ENCODE peak calls at places on chromosome 6, in four cellular contexts. One of them, this sample, is unnamed.

GRCh38 chr6:25717856-25718740 is 36.4 kb upstream of the SLC17A4 start:
- DNase-seq in NCI-H1092 treated with DMSO at 0.1 percent for 48 hours: peak
- DNase-seq in mammary epithelial cell: no peak
- DNase-seq in HEK293T: peak
- DNase-seq in this sample: peak

GRCh38 chr6:2178125-2178524 is 67.3 kb downstream of the GMDS start:
- DNase-seq in HEK293T: no peak
- DNase-seq in mammary epithelial cell: no peak
- DNase-seq in NCI-H1092 treated with DMSO at 0.1 percent for 48 hours: no peak
- DNase-seq in this sample: no peak

GRCh38 chr6:139490482-139490881 is 116.0 kb upstream of the CITED2 start:
- DNase-seq in NCI-H1092 treated with DMSO at 0.1 percent for 48 hours: no peak
- DNase-seq in mammary epithelial cell: no peak
- DNase-seq in HEK293T: no peak
- DNase-seq in this sample: no peak

GRCh38 chr6:38283734-38284362 is 355.9 kb downstream of the BTBD9 start:
- DNase-seq in NCI-H1092 treated with DMSO at 0.1 percent for 48 hours: no peak
- DNase-seq in HEK293T: no peak
- DNase-seq in mammary epithelial cell: peak
- DNase-seq in this sample: no peak

GRCh38 chr6:97714772-97715171 is 431.8 kb upstream of the MMS22L start:
- DNase-seq in NCI-H1092 treated with DMSO at 0.1 percent for 48 hours: no peak
- DNase-seq in mammary epithelial cell: no peak
- DNase-seq in HEK293T: no peak
- DNase-seq in this sample: no peak

GRCh38 chr6:34795836-34796425 is 4.0 kb downstream of the BLTP3A start:
- DNase-seq in NCI-H1092 treated with DMSO at 0.1 percent for 48 hours: no peak
- DNase-seq in mammary epithelial cell: no peak
- DNase-seq in HEK293T: no peak
- DNase-seq in this sample: no peak

GRCh38 chr6:3484240-3484639 is 27.4 kb upstream of the SLC22A23 start:
- DNase-seq in HEK293T: no peak
- DNase-seq in NCI-H1092 treated with DMSO at 0.1 percent for 48 hours: no peak
- DNase-seq in mammary epithelial cell: peak
- DNase-seq in this sample: no peak

GRCh38 chr6:33621396-33622388 is 570 bp downstream of the ITPR3 start:
- DNase-seq in NCI-H1092 treated with DMSO at 0.1 percent for 48 hours: peak
- DNase-seq in HEK293T: no peak
- DNase-seq in mammary epithelial cell: peak
- DNase-seq in this sample: peak

GRCh38 chr6:56040271-56040670 is 164.9 kb upstream of the BMP5 start:
- DNase-seq in HEK293T: no peak
- DNase-seq in NCI-H1092 treated with DMSO at 0.1 percent for 48 hours: no peak
- DNase-seq in mammary epithelial cell: peak
- DNase-seq in this sample: no peak

GRCh38 chr6:158459726-158460125 is 100.2 kb upstream of the TMEM181 start:
- DNase-seq in NCI-H1092 treated with DMSO at 0.1 percent for 48 hours: no peak
- DNase-seq in HEK293T: no peak
- DNase-seq in mammary epithelial cell: peak
- DNase-seq in this sample: no peak

GRCh38 chr6:21731411-21732031 is 138.0 kb downstream of the SOX4 start:
- DNase-seq in NCI-H1092 treated with DMSO at 0.1 percent for 48 hours: no peak
- DNase-seq in mammary epithelial cell: peak
- DNase-seq in HEK293T: no peak
- DNase-seq in this sample: no peak

GRCh38 chr6:15249371-15250019 is 3.6 kb downstream of the JARID2 start:
- DNase-seq in HEK293T: no peak
- DNase-seq in NCI-H1092 treated with DMSO at 0.1 percent for 48 hours: no peak
- DNase-seq in mammary epithelial cell: no peak
- DNase-seq in this sample: no peak

GRCh38 chr6:39453236-39453635 is 130.7 kb upstream of the KCNK16 start:
- DNase-seq in HEK293T: no peak
- DNase-seq in mammary epithelial cell: no peak
- DNase-seq in NCI-H1092 treated with DMSO at 0.1 percent for 48 hours: no peak
- DNase-seq in this sample: no peak

GRCh38 chr6:117237561-117237960 is 27.8 kb upstream of the VGLL2 start:
- DNase-seq in HEK293T: no peak
- DNase-seq in NCI-H1092 treated with DMSO at 0.1 percent for 48 hours: no peak
- DNase-seq in mammary epithelial cell: peak
- DNase-seq in this sample: no peak

GRCh38 chr6:113299526-113299925 is 557.6 kb upstream of the MARCKS start:
- DNase-seq in HEK293T: no peak
- DNase-seq in mammary epithelial cell: no peak
- DNase-seq in NCI-H1092 treated with DMSO at 0.1 percent for 48 hours: peak
- DNase-seq in this sample: no peak

GRCh38 chr6:14091329-14091978 is 26.1 kb upstream of the CD83 start:
- DNase-seq in HEK293T: no peak
- DNase-seq in mammary epithelial cell: no peak
- DNase-seq in NCI-H1092 treated with DMSO at 0.1 percent for 48 hours: no peak
- DNase-seq in this sample: no peak

GRCh38 chr6:144134737-144135136 is 15.6 kb upstream of the STX11 start:
- DNase-seq in mammary epithelial cell: no peak
- DNase-seq in HEK293T: no peak
- DNase-seq in NCI-H1092 treated with DMSO at 0.1 percent for 48 hours: no peak
- DNase-seq in this sample: no peak

GRCh38 chr6:11795403-11795802 is 16.8 kb upstream of the ADTRP start:
- DNase-seq in HEK293T: no peak
- DNase-seq in mammary epithelial cell: no peak
- DNase-seq in NCI-H1092 treated with DMSO at 0.1 percent for 48 hours: no peak
- DNase-seq in this sample: no peak

GRCh38 chr6:24719125-24719931 is at the start of gene C6orf62:
- DNase-seq in mammary epithelial cell: peak
- DNase-seq in NCI-H1092 treated with DMSO at 0.1 percent for 48 hours: no peak
- DNase-seq in HEK293T: peak
- DNase-seq in this sample: no peak

GRCh38 chr6:4610256-4610655 is 165.9 kb upstream of the CDYL start:
- DNase-seq in mammary epithelial cell: peak
- DNase-seq in HEK293T: no peak
- DNase-seq in NCI-H1092 treated with DMSO at 0.1 percent for 48 hours: no peak
- DNase-seq in this sample: no peak

GRCh38 chr6:14724546-14724945 is 521.3 kb upstream of the JARID2 start:
- DNase-seq in mammary epithelial cell: no peak
- DNase-seq in HEK293T: no peak
- DNase-seq in NCI-H1092 treated with DMSO at 0.1 percent for 48 hours: no peak
- DNase-seq in this sample: no peak

GRCh38 chr6:159913862-159914564 is 23.2 kb downstream of the MAS1 start:
- DNase-seq in mammary epithelial cell: no peak
- DNase-seq in NCI-H1092 treated with DMSO at 0.1 percent for 48 hours: no peak
- DNase-seq in HEK293T: no peak
- DNase-seq in this sample: no peak

GRCh38 chr6:160929831-160930230 is 61.7 kb upstream of the MAP3K4 start:
- DNase-seq in NCI-H1092 treated with DMSO at 0.1 percent for 48 hours: no peak
- DNase-seq in mammary epithelial cell: no peak
- DNase-seq in HEK293T: no peak
- DNase-seq in this sample: no peak

GRCh38 chr6:26597389-26597766 is 625 bp downstream of the ABT1 start:
- DNase-seq in mammary epithelial cell: no peak
- DNase-seq in NCI-H1092 treated with DMSO at 0.1 percent for 48 hours: no peak
- DNase-seq in HEK293T: no peak
- DNase-seq in this sample: no peak

GRCh38 chr6:53042112-53042511 is 23.1 kb upstream of the FBXO9 start:
- DNase-seq in mammary epithelial cell: peak
- DNase-seq in NCI-H1092 treated with DMSO at 0.1 percent for 48 hours: no peak
- DNase-seq in HEK293T: no peak
- DNase-seq in this sample: no peak

GRCh38 chr6:71138416-71138815 is 150.2 kb upstream of the OGFRL1 start:
- DNase-seq in mammary epithelial cell: peak
- DNase-seq in HEK293T: no peak
- DNase-seq in NCI-H1092 treated with DMSO at 0.1 percent for 48 hours: no peak
- DNase-seq in this sample: no peak

GRCh38 chr6:158041370-158041769 is 59.7 kb downstream of the SYNJ2 start:
- DNase-seq in mammary epithelial cell: peak
- DNase-seq in HEK293T: no peak
- DNase-seq in NCI-H1092 treated with DMSO at 0.1 percent for 48 hours: no peak
- DNase-seq in this sample: no peak

GRCh38 chr6:110951986-110952794 is 6.3 kb upstream of the GTF3C6 start:
- DNase-seq in mammary epithelial cell: peak
- DNase-seq in HEK293T: no peak
- DNase-seq in NCI-H1092 treated with DMSO at 0.1 percent for 48 hours: no peak
- DNase-seq in this sample: no peak

GRCh38 chr6:144467921-144468320 is 182.8 kb downstream of the UTRN start:
- DNase-seq in NCI-H1092 treated with DMSO at 0.1 percent for 48 hours: no peak
- DNase-seq in HEK293T: no peak
- DNase-seq in mammary epithelial cell: no peak
- DNase-seq in this sample: no peak

GRCh38 chr6:157607317-157608109 is 215.5 kb upstream of the SNX9 start:
- DNase-seq in NCI-H1092 treated with DMSO at 0.1 percent for 48 hours: no peak
- DNase-seq in mammary epithelial cell: no peak
- DNase-seq in HEK293T: no peak
- DNase-seq in this sample: no peak

GRCh38 chr6:15465212-15465611 is 197.6 kb downstream of the DTNBP1 start:
- DNase-seq in mammary epithelial cell: no peak
- DNase-seq in NCI-H1092 treated with DMSO at 0.1 percent for 48 hours: no peak
- DNase-seq in HEK293T: no peak
- DNase-seq in this sample: no peak

GRCh38 chr6:95572098-95572497 is 5.2 kb upstream of the MANEA start:
- DNase-seq in HEK293T: no peak
- DNase-seq in NCI-H1092 treated with DMSO at 0.1 percent for 48 hours: no peak
- DNase-seq in mammary epithelial cell: peak
- DNase-seq in this sample: no peak

GRCh38 chr6:161038229-161039003 is 46.8 kb downstream of the MAP3K4 start:
- DNase-seq in HEK293T: no peak
- DNase-seq in mammary epithelial cell: peak
- DNase-seq in NCI-H1092 treated with DMSO at 0.1 percent for 48 hours: no peak
- DNase-seq in this sample: no peak

GRCh38 chr6:373773-374724 is 17.5 kb upstream of the IRF4 start:
- DNase-seq in mammary epithelial cell: no peak
- DNase-seq in HEK293T: no peak
- DNase-seq in NCI-H1092 treated with DMSO at 0.1 percent for 48 hours: no peak
- DNase-seq in this sample: no peak

GRCh38 chr6:56764081-56764566 is 121.4 kb upstream of the DST start:
- DNase-seq in HEK293T: peak
- DNase-seq in mammary epithelial cell: peak
- DNase-seq in NCI-H1092 treated with DMSO at 0.1 percent for 48 hours: no peak
- DNase-seq in this sample: no peak

GRCh38 chr6:33668914-33669313 is 42.6 kb downstream of the UQCC2 start:
- DNase-seq in HEK293T: no peak
- DNase-seq in NCI-H1092 treated with DMSO at 0.1 percent for 48 hours: no peak
- DNase-seq in mammary epithelial cell: peak
- DNase-seq in this sample: no peak

GRCh38 chr6:52641826-52642225 is 29.1 kb upstream of the TMEM14A start:
- DNase-seq in NCI-H1092 treated with DMSO at 0.1 percent for 48 hours: peak
- DNase-seq in mammary epithelial cell: no peak
- DNase-seq in HEK293T: no peak
- DNase-seq in this sample: no peak